ENCODE peak calls at places on chromosomes 2 and 18, in five cellular contexts. T is foreskin keratinocyte; O is GM13976; G is fibroblast of villous mesenchyme; A is activated CD8-positive, alpha-beta T cell treated with anti-CD3 and anti-CD28 coated beads for 36 hours. B is an unnamed sample.

GRCh38 chr18:11741505-11742145 is 52.6 kb downstream of the GNAL start:
- DNase-seq in T (no peak), O (peak), G (no peak), A (no peak), B (peak)

GRCh38 chr18:49277395-49278036 is 182.9 kb downstream of the DYM start:
- DNase-seq in T (peak), O (no peak), G (no peak), A (no peak), B (no peak)

GRCh38 chr2:11352781-11353537 is 8.5 kb upstream of the ROCK2 start:
- DNase-seq in T (peak), O (no peak), G (no peak), A (no peak), B (no peak)

GRCh38 chr2:71908798-71909197 is 238.9 kb downstream of the CYP26B1 start:
- DNase-seq in T (no peak), O (no peak), G (no peak), A (no peak), B (no peak)

GRCh38 chr2:36633470-36634092 is 35.6 kb upstream of the FEZ2 start:
- DNase-seq in T (peak), O (no peak), G (peak), A (no peak), B (no peak)

GRCh38 chr2:85133751-85134254 is 611 bp downstream of the TCF7L1 start:
- DNase-seq in T (peak), O (peak), G (peak), A (peak), B (peak)

GRCh38 chr2:9112079-9112721 is 94.4 kb upstream of the ASAP2 start:
- DNase-seq in T (peak), O (no peak), G (peak), A (peak), B (no peak)

GRCh38 chr2:38239452-38239851 is 137.6 kb downstream of the ATL2 start:
- DNase-seq in T (peak), O (no peak), G (no peak), A (no peak), B (no peak)

GRCh38 chr18:48896875-48897511 is 53.8 kb downstream of the SMAD7 start:
- DNase-seq in T (no peak), O (peak), G (peak), A (peak), B (peak)

GRCh38 chr2:33077316-33077715 is 130.6 kb downstream of the LTBP1 start:
- DNase-seq in T (no peak), O (no peak), G (no peak), A (no peak), B (no peak)

GRCh38 chr2:64067326-64067725 is 48.1 kb upstream of the VPS54 start:
- DNase-seq in T (no peak), O (no peak), G (no peak), A (no peak), B (no peak)

GRCh38 chr2:49973917-49974368 is 819.6 kb upstream of the FSHR start:
- DNase-seq in T (peak), O (peak), G (no peak), A (peak), B (peak)

GRCh38 chr2:233356546-233357308 is 2.4 kb downstream of the DGKD start:
- DNase-seq in T (peak), O (peak), G (no peak), A (peak), B (peak)

GRCh38 chr2:242085941-242086621 is 216.6 kb downstream of the RTP5 start:
- DNase-seq in T (no peak), O (no peak), G (peak), A (peak), B (no peak)

GRCh38 chr2:85134255-85135065 is 1.3 kb downstream of the TCF7L1 start:
- DNase-seq in T (peak), O (peak), G (peak), A (peak), B (peak)

GRCh38 chr2:112006076-112006410 is 49.0 kb upstream of the TMEM87B start:
- DNase-seq in T (peak), O (no peak), G (peak), A (no peak), B (no peak)

GRCh38 chr18:3368193-3368592 is 81.8 kb upstream of the TGIF1 start:
- DNase-seq in T (peak), O (no peak), G (peak), A (no peak), B (no peak)

GRCh38 chr18:48804856-48805610 is 145.7 kb downstream of the SMAD7 start:
- DNase-seq in T (no peak), O (no peak), G (no peak), A (no peak), B (no peak)

GRCh38 chr2:64338107-64338506 is 115.9 kb upstream of the LGALSL start:
- DNase-seq in T (no peak), O (no peak), G (no peak), A (no peak), B (no peak)

GRCh38 chr2:205776139-205776538 is 93.8 kb downstream of the NRP2 start:
- DNase-seq in T (no peak), O (peak), G (peak), A (peak), B (peak)

GRCh38 chr2:218319813-218320360 is 27.6 kb upstream of the TMBIM1 start:
- DNase-seq in T (no peak), O (no peak), G (no peak), A (no peak), B (no peak)

GRCh38 chr2:163347982-163348842 is 387.6 kb downstream of the FIGN start:
- DNase-seq in T (peak), O (no peak), G (peak), A (no peak), B (no peak)
- TF ChIP-seq CTCF in T (no peak), O (no peak), G (no peak), A (no peak), B (no peak)

DNA sequence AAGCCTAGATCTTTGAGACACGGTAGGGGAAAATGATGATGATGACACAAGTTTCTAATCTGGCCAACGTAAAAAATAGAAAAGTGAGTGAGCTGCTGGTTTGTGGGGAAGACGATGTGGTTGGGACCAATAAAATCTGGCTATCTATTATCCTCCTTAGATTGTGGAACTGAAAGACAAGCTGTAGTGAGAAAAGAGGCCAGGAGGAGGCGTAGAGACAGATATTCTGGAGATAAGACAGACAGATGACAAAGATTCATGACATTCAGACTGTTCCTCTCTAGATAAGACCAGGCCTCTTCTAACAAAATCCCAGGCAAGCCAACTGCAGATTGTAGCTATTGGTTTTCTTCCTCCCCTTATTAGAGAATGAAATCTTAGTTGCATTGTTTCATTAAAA is 376.3 kb upstream of the UBE2E3 start:
- DNase-seq in T (peak), O (no peak), G (peak), A (peak), B (no peak)
- TF ChIP-seq CTCF in T (peak), O (peak), G (peak), A (no peak), B (peak)

DNA sequence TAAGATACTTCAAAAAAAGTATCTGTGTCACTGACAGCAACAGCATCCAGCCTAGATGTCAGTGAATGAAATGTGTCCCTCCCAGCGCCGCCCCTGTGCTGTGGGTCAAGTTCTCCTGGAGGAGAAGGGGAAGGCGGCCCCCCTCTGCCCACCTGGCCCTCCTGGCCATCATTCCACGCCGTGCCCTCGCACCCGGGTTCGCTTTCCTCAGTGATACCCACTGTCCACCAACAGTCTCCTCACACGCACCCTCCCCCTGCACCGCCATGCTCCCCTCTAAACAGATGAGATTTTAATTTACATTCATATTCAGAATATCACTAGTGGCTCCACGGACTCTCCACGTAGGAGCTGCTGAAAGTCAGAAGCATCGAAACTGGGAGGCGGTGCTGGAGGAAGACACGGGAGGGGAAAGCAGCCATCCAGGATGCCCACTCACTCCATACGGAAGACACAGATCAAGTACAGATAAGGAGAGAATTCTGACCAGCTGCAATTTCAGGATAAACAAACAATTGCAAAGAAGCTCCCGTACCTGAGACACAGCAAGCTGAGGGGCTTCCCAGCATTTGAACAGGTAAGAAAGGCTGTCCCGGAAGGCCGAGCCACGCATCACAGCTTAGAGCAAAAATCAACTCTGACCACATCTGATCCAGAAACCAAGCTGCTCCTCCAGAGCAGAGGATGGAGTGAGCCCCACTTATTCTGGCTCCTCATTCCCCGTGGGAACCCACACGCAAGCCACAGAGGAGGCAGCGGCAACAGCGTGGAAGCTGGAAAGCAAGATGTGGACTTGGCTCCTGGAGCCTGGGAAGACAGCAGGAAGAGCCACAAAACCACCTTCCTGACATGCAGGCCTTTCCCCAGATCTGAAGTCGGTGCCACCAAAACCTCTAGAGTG is 49.7 kb downstream of the PXDN start:
- DNase-seq in T (no peak), O (no peak), G (no peak), A (no peak), B (no peak)
- TF ChIP-seq CTCF in T (no peak), O (no peak), G (no peak), A (no peak), B (no peak)

GRCh38 chr2:231530099-231531085 is at the start of gene NMUR1:
- DNase-seq in T (no peak), O (peak), G (peak), A (peak), B (peak)
- TF ChIP-seq CTCF in T (peak), O (peak), G (peak), A (peak), B (peak)

GRCh38 chr2:16508061-16508851 is 157.4 kb downstream of the CYRIA start:
- DNase-seq in T (no peak), O (peak), G (no peak), A (peak), B (peak)
- TF ChIP-seq CTCF in T (peak), O (no peak), G (peak), A (peak), B (peak)

B was measured in GM13977.